ENCODE peak calls at places on chromosome 6, in eight cellular contexts. One of them, this sample, is unnamed.

GRCh38 chr6:160921095-160921494 is 70.5 kb upstream of the MAP3K4 start:
- DNase-seq in HTR-8/SVneo: no peak
- DNase-seq in ascending aorta: no peak
- DNase-seq in naive B cell: no peak
- DNase-seq in AG09309: no peak
- DNase-seq in MCF 10A: no peak
- DNase-seq in glomerular endothelial cell: no peak
- DNase-seq in epithelial cell of esophagus: no peak
- DNase-seq in this sample: no peak

GRCh38 chr6:22078802-22079545 is 217.9 kb downstream of the PRL start:
- DNase-seq in ascending aorta: no peak
- DNase-seq in HTR-8/SVneo: no peak
- DNase-seq in naive B cell: no peak
- DNase-seq in glomerular endothelial cell: no peak
- DNase-seq in MCF 10A: no peak
- DNase-seq in AG09309: no peak
- DNase-seq in epithelial cell of esophagus: no peak
- DNase-seq in this sample: peak

GRCh38 chr6:79574636-79575035 is 37.4 kb upstream of the LCA5 start:
- DNase-seq in glomerular endothelial cell: no peak
- DNase-seq in MCF 10A: peak
- DNase-seq in epithelial cell of esophagus: peak
- DNase-seq in ascending aorta: no peak
- DNase-seq in AG09309: no peak
- DNase-seq in naive B cell: no peak
- DNase-seq in HTR-8/SVneo: peak
- DNase-seq in this sample: peak

GRCh38 chr6:150271172-150271500 is 97.7 kb upstream of the IYD start:
- DNase-seq in glomerular endothelial cell: no peak
- DNase-seq in HTR-8/SVneo: no peak
- DNase-seq in naive B cell: no peak
- DNase-seq in ascending aorta: no peak
- DNase-seq in AG09309: no peak
- DNase-seq in MCF 10A: no peak
- DNase-seq in epithelial cell of esophagus: no peak
- DNase-seq in this sample: no peak

GRCh38 chr6:153862139-153862538 is 176.9 kb upstream of the OPRM1 start:
- DNase-seq in naive B cell: no peak
- DNase-seq in ascending aorta: no peak
- DNase-seq in AG09309: no peak
- DNase-seq in epithelial cell of esophagus: no peak
- DNase-seq in MCF 10A: no peak
- DNase-seq in glomerular endothelial cell: no peak
- DNase-seq in HTR-8/SVneo: no peak
- DNase-seq in this sample: no peak

GRCh38 chr6:53635322-53635721 is 30.2 kb downstream of the KLHL31 start:
- DNase-seq in AG09309: no peak
- DNase-seq in HTR-8/SVneo: no peak
- DNase-seq in naive B cell: no peak
- DNase-seq in MCF 10A: no peak
- DNase-seq in epithelial cell of esophagus: peak
- DNase-seq in ascending aorta: no peak
- DNase-seq in glomerular endothelial cell: no peak
- DNase-seq in this sample: peak

GRCh38 chr6:160260283-160261119 is 1.9 kb upstream of the SLC22A2 start:
- DNase-seq in glomerular endothelial cell: no peak
- DNase-seq in AG09309: no peak
- DNase-seq in MCF 10A: no peak
- DNase-seq in naive B cell: no peak
- DNase-seq in epithelial cell of esophagus: peak
- DNase-seq in ascending aorta: no peak
- DNase-seq in HTR-8/SVneo: no peak
- DNase-seq in this sample: no peak

GRCh38 chr6:5580736-5581568 is 319.6 kb downstream of the FARS2 start:
- DNase-seq in MCF 10A: no peak
- DNase-seq in AG09309: no peak
- DNase-seq in naive B cell: peak
- DNase-seq in HTR-8/SVneo: no peak
- DNase-seq in epithelial cell of esophagus: no peak
- DNase-seq in glomerular endothelial cell: no peak
- DNase-seq in ascending aorta: no peak
- DNase-seq in this sample: no peak

GRCh38 chr6:44009425-44010321 is 117.6 kb downstream of the MRPL14 start:
- DNase-seq in MCF 10A: peak
- DNase-seq in ascending aorta: no peak
- DNase-seq in HTR-8/SVneo: no peak
- DNase-seq in glomerular endothelial cell: no peak
- DNase-seq in naive B cell: no peak
- DNase-seq in AG09309: no peak
- DNase-seq in epithelial cell of esophagus: peak
- DNase-seq in this sample: no peak

GRCh38 chr6:160081398-160081797 is 40.2 kb upstream of the SLC22A1 start:
- DNase-seq in HTR-8/SVneo: no peak
- DNase-seq in AG09309: no peak
- DNase-seq in MCF 10A: no peak
- DNase-seq in glomerular endothelial cell: no peak
- DNase-seq in epithelial cell of esophagus: no peak
- DNase-seq in naive B cell: no peak
- DNase-seq in ascending aorta: no peak
- DNase-seq in this sample: no peak

GRCh38 chr6:16466778-16467177 is 228.4 kb downstream of the GMPR start:
- DNase-seq in glomerular endothelial cell: no peak
- DNase-seq in naive B cell: no peak
- DNase-seq in AG09309: no peak
- DNase-seq in ascending aorta: no peak
- DNase-seq in epithelial cell of esophagus: no peak
- DNase-seq in HTR-8/SVneo: no peak
- DNase-seq in MCF 10A: no peak
- DNase-seq in this sample: no peak

GRCh38 chr6:150866147-150867073 is 908 bp downstream of the MTHFD1L start:
- DNase-seq in HTR-8/SVneo: peak
- DNase-seq in naive B cell: peak
- DNase-seq in epithelial cell of esophagus: peak
- DNase-seq in MCF 10A: peak
- DNase-seq in glomerular endothelial cell: no peak
- DNase-seq in AG09309: peak
- DNase-seq in ascending aorta: peak
- DNase-seq in this sample: peak

This sample was measured in EL.